ENCODE peak calls at places on chromosomes 4 and X, in seven cellular contexts. S is CD4-positive, alpha-beta memory T cell; F is gastrocnemius medialis; X is lung; N is body of pancreas; H is psoas muscle; J is dorsolateral prefrontal cortex. L is an unnamed sample.

GRCh38 chrX:132257116-132257515 is 37.9 kb upstream of the RAP2C start:
- DNase-seq in S (no peak), F (no peak), X (no peak), N (no peak), H (no peak), J (no peak), L (no peak)

GRCh38 chr4:175298119-175298518 is 380.0 kb downstream of the ADAM29 start:
- DNase-seq in S (no peak), F (no peak), X (no peak), N (no peak), H (no peak), J (no peak), L (no peak)

GRCh38 chrX:129823115-129823514 is 20.6 kb downstream of the ZDHHC9 start:
- DNase-seq in S (peak; percentile 38), F (no peak), X (no peak), N (no peak), H (no peak), J (no peak), L (peak; percentile 38)

GRCh38 chr4:43882470-43882869 is 566.1 kb downstream of the KCTD8 start:
- DNase-seq in S (no peak), F (no peak), X (no peak), N (no peak), H (no peak), J (no peak), L (no peak)

GRCh38 chr4:6343950-6344408 is 74.3 kb downstream of the WFS1 start:
- DNase-seq in S (no peak), F (no peak), X (no peak), N (peak; percentile 63), H (no peak), J (peak; percentile 42), L (peak; percentile 62)

GRCh38 chr4:142743071-142743825 is 102.9 kb downstream of the INPP4B start:
- DNase-seq in S (no peak), F (no peak), X (no peak), N (no peak), H (no peak), J (no peak), L (no peak)

GRCh38 chrX:71632923-71633657 is 14.8 kb upstream of the CXCR3 start:
- DNase-seq in S (no peak), F (no peak), X (no peak), N (no peak), H (no peak), J (no peak), L (no peak)

GRCh38 chr4:77104405-77105292 is 28.9 kb upstream of the CCNI start:
- DNase-seq in S (no peak), F (peak; percentile 26), X (peak; percentile 55), N (peak; percentile 75), H (peak; percentile 81), J (no peak), L (peak; percentile 63)

GRCh38 chr4:4602468-4602867 is 60.6 kb upstream of the STX18 start:
- DNase-seq in S (no peak), F (no peak), X (no peak), N (no peak), H (no peak), J (no peak), L (no peak)

GRCh38 chr4:140567722-140568121 is 1.0 kb downstream of the UCP1 start:
- DNase-seq in S (no peak), F (no peak), X (no peak), N (peak; percentile 19), H (no peak), J (no peak), L (no peak)

GRCh38 chr4:146124023-146124680 is 51.4 kb upstream of the LSM6 start:
- DNase-seq in S (no peak), F (no peak), X (no peak), N (no peak), H (no peak), J (no peak), L (no peak)

GRCh38 chr4:2837904-2838496 is 5.6 kb upstream of the ADD1 start:
- DNase-seq in S (peak; percentile 89), F (no peak), X (no peak), N (no peak), H (no peak), J (no peak), L (peak; percentile 70)

GRCh38 chrX:44344194-44344593 is 722 bp upstream of the EFHC2 start:
- DNase-seq in S (peak; percentile 78), F (no peak), X (peak; percentile 35), N (no peak), H (no peak), J (no peak), L (no peak)

GRCh38 chr4:138875886-138876608 is 139.5 kb upstream of the NOCT start:
- DNase-seq in S (no peak), F (no peak), X (no peak), N (no peak), H (no peak), J (no peak), L (no peak)

GRCh38 chrX:150047818-150048217 is 109.5 kb upstream of the EOLA2 start:
- DNase-seq in S (no peak), F (no peak), X (no peak), N (no peak), H (no peak), J (no peak), L (no peak)

GRCh38 chrX:37752941-37753340 is 26.9 kb upstream of the CYBB start:
- DNase-seq in S (no peak), F (no peak), X (no peak), N (no peak), H (no peak), J (no peak), L (no peak)

GRCh38 chrX:39791691-39792090 is 306.1 kb downstream of the BCOR start:
- DNase-seq in S (no peak), F (no peak), X (no peak), N (no peak), H (no peak), J (no peak), L (no peak)

GRCh38 chrX:19347916-19348315 is 4.2 kb downstream of the PDHA1 start:
- DNase-seq in S (no peak), F (no peak), X (no peak), N (no peak), H (no peak), J (no peak), L (no peak)

GRCh38 chr4:87078987-87079469 is 141.4 kb downstream of the KLHL8 start:
- DNase-seq in S (no peak), F (peak; percentile 56), X (no peak), N (no peak), H (peak; percentile 82), J (no peak), L (peak; percentile 49)

GRCh38 chrX:17078031-17078730 is 131.7 kb downstream of the REPS2 start:
- DNase-seq in S (no peak), F (no peak), X (no peak), N (no peak), H (no peak), J (no peak), L (peak; percentile 32)

GRCh38 chr4:182738283-182739047 is 178.7 kb downstream of the DCTD start:
- DNase-seq in S (no peak), F (no peak), X (no peak), N (no peak), H (no peak), J (no peak), L (no peak)

GRCh38 chrX:127324128-127324527 is 504.6 kb downstream of the PRR32 start:
- DNase-seq in S (no peak), F (no peak), X (no peak), N (no peak), H (no peak), J (no peak), L (no peak)

GRCh38 chrX:36480441-36480990 is 527.6 kb upstream of the FAM47C start:
- DNase-seq in S (no peak), F (no peak), X (no peak), N (no peak), H (no peak), J (no peak), L (no peak)
- H3K27ac ChIP-seq in S (no peak overlapping the region), F (no peak overlapping the region), X (no peak overlapping the region), N (no peak overlapping the region), H (no peak overlapping the region), J (no peak overlapping the region), L (no peak overlapping the region)

GRCh38 chrX:107574711-107575110 is 53.6 kb upstream of the PRPS1 start:
- DNase-seq in S (no peak), F (no peak), X (no peak), N (no peak), H (no peak), J (no peak), L (no peak)
- H3K4me3 ChIP-seq in S (no peak overlapping the region), F (no peak overlapping the region), X (no peak overlapping the region), N (no peak overlapping the region), H (no peak overlapping the region), J (no peak overlapping the region), L (no peak overlapping the region)

GRCh38 chr4:161555689-161556660 is 607.8 kb downstream of the FSTL5 start:
- DNase-seq in S (no peak), F (no peak), X (no peak), N (no peak), H (no peak), J (no peak), L (no peak)

DNA sequence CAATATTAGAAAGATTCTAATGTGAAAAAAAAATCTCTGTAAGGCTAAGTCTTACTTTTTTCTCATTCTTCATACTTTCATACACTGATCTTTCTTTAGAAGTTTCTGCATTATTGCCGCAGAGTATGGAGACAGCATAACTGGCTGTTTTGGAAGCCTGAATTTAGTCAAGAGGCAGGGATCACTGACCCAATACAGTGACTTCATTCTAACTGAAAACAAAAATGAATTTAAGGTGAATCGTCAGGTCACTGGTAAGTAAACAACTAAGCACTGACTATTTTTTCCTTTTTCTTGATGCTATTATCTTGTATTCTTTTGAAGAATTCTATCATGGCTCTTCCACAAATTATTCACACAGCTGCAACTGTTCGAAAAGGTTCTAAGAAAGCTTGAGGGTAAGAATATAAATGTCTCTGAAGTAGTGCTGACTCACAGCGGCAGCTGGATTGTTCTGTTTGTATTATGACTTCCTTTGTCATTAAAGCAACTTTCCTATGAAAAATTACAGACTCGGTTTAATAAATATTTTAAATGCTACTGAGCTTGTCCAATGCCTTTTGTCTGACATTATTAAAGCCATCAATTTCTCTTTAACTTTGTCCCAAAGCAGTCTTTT is 609.3 kb downstream of the FSTL5 start:
- DNase-seq in S (no peak), F (no peak), X (no peak), N (no peak), H (no peak), J (no peak), L (no peak)
- H3K27ac ChIP-seq in S (no peak overlapping the region), F (no peak overlapping the region), X (no peak overlapping the region), N (no peak overlapping the region), H (no peak overlapping the region), J (no peak overlapping the region), L (no peak overlapping the region)

GRCh38 chr4:159464302-159464701 is 361.4 kb downstream of the RAPGEF2 start:
- DNase-seq in S (no peak), F (no peak), X (no peak), N (no peak), H (no peak), J (no peak), L (no peak)

GRCh38 chr4:159463235-159463634 is 360.4 kb downstream of the RAPGEF2 start:
- DNase-seq in S (no peak), F (no peak), X (no peak), N (no peak), H (no peak), J (no peak), L (no peak)

GRCh38 chr4:159455675-159456235 is 352.9 kb downstream of the RAPGEF2 start:
- DNase-seq in S (no peak), F (no peak), X (no peak), N (no peak), H (no peak), J (no peak), L (peak; percentile 29)

DNA sequence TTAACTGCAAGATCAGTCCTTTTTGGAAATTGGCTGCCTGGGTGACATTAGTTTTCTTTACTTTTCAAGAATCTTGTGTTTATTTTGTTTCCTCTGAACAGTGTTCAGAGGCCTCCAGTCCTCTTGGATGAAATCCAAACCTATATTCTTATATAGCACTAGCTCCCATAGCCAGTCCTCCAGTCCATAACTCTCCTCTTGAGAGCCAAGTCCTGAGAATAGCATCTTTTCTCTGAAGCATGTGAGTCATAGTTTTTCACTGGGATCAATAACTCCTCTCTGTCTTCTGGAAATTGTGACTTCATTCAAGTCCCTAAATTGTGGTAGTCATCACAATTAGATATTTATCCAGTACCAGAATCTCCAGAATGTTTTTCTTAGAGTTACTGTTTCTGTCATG is 357.5 kb downstream of the RAPGEF2 start:
- DNase-seq in S (no peak), F (no peak), X (no peak), N (no peak), H (no peak), J (no peak), L (no peak)
- H3K4me3 ChIP-seq in S (no peak overlapping the region), F (no peak overlapping the region), X (no peak overlapping the region), N (no peak overlapping the region), H (no peak overlapping the region), J (no peak overlapping the region), L (no peak overlapping the region)